ENCODE peak calls at places on chromosomes 11 and 22, in six cellular contexts. P is A549, A is GM12878, D is upper lobe of left lung, B is K562, G is HepG2. U is an unnamed sample.

GRCh38 chr11:106858200-106858599 is 160.1 kb downstream of the GUCY1A2 start:
- ATAC-seq in P (no peak), A (no peak), D (no peak), B (no peak), G (no peak), U (no peak)

GRCh38 chr22:44648821-44649566 is 53.0 kb upstream of the PRR5 start:
- ATAC-seq in P (no peak), A (no peak), D (peak; percentile 83), B (no peak), G (peak; percentile 29), U (peak; percentile 86)

GRCh38 chr22:42432020-42432596 is at the start of gene NFAM1:
- ATAC-seq in P (no peak), A (peak; percentile 10), D (peak; percentile 81), B (no peak), G (no peak), U (no peak)

GRCh38 chr11:93208663-93209270 is 11.0 kb upstream of the SLC36A4 start:
- ATAC-seq in P (no peak), A (no peak), D (no peak), B (no peak), G (no peak), U (no peak)

GRCh38 chr11:63503492-63503891 is 2.4 kb upstream of the LGALS12 start:
- ATAC-seq in P (no peak), A (no peak), D (peak; percentile 67), B (no peak), G (no peak), U (no peak)

GRCh38 chr11:64681171-64681570 is 41.8 kb downstream of the NRXN2 start:
- ATAC-seq in P (no peak), A (no peak), D (no peak), B (no peak), G (no peak), U (no peak)

GRCh38 chr11:91435694-91436375 is 788.8 kb upstream of the FAT3 start:
- ATAC-seq in P (no peak), A (no peak), D (no peak), B (no peak), G (no peak), U (no peak)

GRCh38 chr22:45335021-45335818 is 25.5 kb downstream of the FAM118A start:
- ATAC-seq in P (peak; percentile 52), A (no peak), D (no peak), B (no peak), G (no peak), U (no peak)

GRCh38 chr11:119421941-119422504 is 949 bp downstream of the THY1 start:
- ATAC-seq in P (peak; percentile 59), A (peak; percentile 82), D (peak; percentile 54), B (no peak), G (peak; percentile 39), U (no peak)

GRCh38 chr22:23787600-23787896 is 782 bp downstream of the SMARCB1 start:
- ATAC-seq in P (peak; percentile 27), A (peak; percentile 48), D (no peak), B (no peak), G (no peak), U (no peak)

GRCh38 chr11:75547617-75548054 is 14.4 kb upstream of the SERPINH1 start:
- ATAC-seq in P (peak; percentile 96), A (peak; percentile 89), D (peak; percentile 91), B (peak; percentile 93), G (peak; percentile 93), U (peak; percentile 85)

GRCh38 chr22:20574920-20575353 is 67.5 kb downstream of the MED15 start:
- ATAC-seq in P (no peak), A (no peak), D (no peak), B (no peak), G (no peak), U (no peak)

GRCh38 chr11:46360878-46361277 is 13.6 kb downstream of the DGKZ start:
- ATAC-seq in P (no peak), A (peak; percentile 67), D (peak; percentile 6), B (peak; percentile 4), G (no peak), U (no peak)

GRCh38 chr11:69745201-69745600 is 29.9 kb downstream of the FGF4 start:
- ATAC-seq in P (no peak), A (no peak), D (no peak), B (no peak), G (no peak), U (no peak)
- H3K4me1 ChIP-seq in P (peaks cover 7% of the 10 kb centered on the region), A (no peaks in the 10 kb centered on the region), D (no peaks in the 10 kb centered on the region), B (peaks cover 5% of the 10 kb centered on the region), G (peaks cover 9% of the 10 kb centered on the region), U (no peaks in the 10 kb centered on the region)

GRCh38 chr22:36386900-36387663 is 685 bp downstream of the MYH9 start:
- ATAC-seq in P (no peak), A (peak; percentile 42), D (peak; percentile 60), B (peak; percentile 44), G (peak; percentile 12), U (no peak)

GRCh38 chr22:36385491-36386350 is 2.0 kb downstream of the MYH9 start:
- ATAC-seq in P (no peak), A (peak; percentile 12), D (no peak), B (no peak), G (peak; percentile 2), U (peak; percentile 30)

GRCh38 chr22:36386351-36386899 is 1.3 kb downstream of the MYH9 start:
- ATAC-seq in P (peak; percentile 9), A (peak; percentile 67), D (peak; percentile 18), B (peak; percentile 25), G (peak; percentile 5), U (no peak)

GRCh38 chr22:36387664-36387913 is 178 bp downstream of the MYH9 start:
- ATAC-seq in P (peak; percentile 5), A (peak; percentile 1), D (peak; percentile 0), B (peak; percentile 26), G (peak; percentile 16), U (no peak)

GRCh38 chr22:36387914-36388864 is at the start of gene MYH9:
- ATAC-seq in P (peak; percentile 93), A (peak; percentile 79), D (peak; percentile 96), B (peak; percentile 94), G (peak; percentile 91), U (peak; percentile 91)
- TF ChIP-seq EP300 in P (no peak), A (no peak), D (peak; percentile 78), B (no peak), G (no peak), U (no peak)

GRCh38 chr11:96279018-96279417 is 64.0 kb downstream of the MAML2 start:
- ATAC-seq in P (peak; percentile 30), A (peak; percentile 71), D (no peak), B (peak; percentile 47), G (no peak), U (no peak)

GRCh38 chr11:96278039-96278897 is 64.7 kb downstream of the MAML2 start:
- ATAC-seq in P (no peak), A (peak; percentile 61), D (no peak), B (peak; percentile 10), G (no peak), U (no peak)

GRCh38 chr11:96279421-96280290 is 63.3 kb downstream of the MAML2 start:
- ATAC-seq in P (peak; percentile 85), A (peak; percentile 63), D (no peak), B (peak; percentile 91), G (no peak), U (no peak)

GRCh38 chr11:96282846-96283245 is 60.1 kb downstream of the MAML2 start:
- ATAC-seq in P (no peak), A (no peak), D (no peak), B (no peak), G (no peak), U (no peak)

DNA sequence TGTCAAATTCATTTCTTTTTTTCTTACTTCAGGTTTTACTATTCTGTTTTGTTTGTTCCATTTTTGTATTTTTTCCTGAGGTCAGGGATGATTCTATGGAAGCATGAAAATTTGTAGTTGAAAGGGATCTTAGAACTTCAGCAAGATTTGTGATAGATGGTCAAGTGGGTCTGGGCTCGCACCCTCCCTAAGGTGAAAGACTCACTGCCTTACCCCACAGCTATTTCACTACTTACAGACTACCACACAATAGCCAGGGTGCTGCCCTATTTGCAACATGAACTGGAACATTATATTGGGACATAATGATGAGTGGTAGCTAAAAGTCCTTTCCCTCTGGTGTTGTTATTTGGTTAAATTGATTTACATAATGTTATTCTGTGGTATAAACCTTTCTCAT is 62.6 kb downstream of the MAML2 start:
- ATAC-seq in P (no peak), A (peak; percentile 10), D (no peak), B (no peak), G (no peak), U (no peak)
- H3K4me1 ChIP-seq in P (peaks cover 24% of the 10 kb centered on the region), A (peaks cover 39% of the 10 kb centered on the region), D (peaks cover 12% of the 10 kb centered on the region), B (peaks cover 4% of the 10 kb centered on the region), G (peaks cover 13% of the 10 kb centered on the region), U (peaks cover 11% of the 10 kb centered on the region)

GRCh38 chr11:110376711-110377324 is 52.9 kb upstream of the FDX1 start:
- ATAC-seq in P (peak; percentile 90), A (peak; percentile 50), D (peak; percentile 91), B (peak; percentile 88), G (peak; percentile 99), U (peak; percentile 85)
- TF ChIP-seq EP300 in P (no peak), A (no peak), D (no peak), B (no peak), G (no peak), U (no peak)

DNA sequence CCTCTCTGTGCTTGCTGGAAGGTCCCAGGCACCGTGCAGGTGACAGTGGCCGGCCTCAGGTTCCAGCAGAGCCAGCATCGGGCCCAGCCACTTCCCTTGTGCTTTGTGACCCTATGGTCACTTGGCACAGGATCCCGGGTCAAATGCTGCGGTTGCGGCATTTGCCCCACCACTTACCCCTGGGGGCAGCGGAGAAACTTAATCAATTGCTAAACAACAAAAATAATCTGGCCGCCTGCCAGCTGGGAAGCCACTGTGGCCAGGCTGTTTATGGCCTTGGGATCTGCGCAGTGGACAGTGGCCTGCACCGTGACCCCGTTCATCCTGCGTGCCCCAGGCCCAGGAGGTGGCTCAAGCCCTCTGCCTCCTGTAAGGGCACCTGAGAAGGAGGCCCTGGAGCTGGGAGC is 65.0 kb downstream of the LRP5 start:
- ATAC-seq in P (no peak), A (no peak), D (no peak), B (no peak), G (no peak), U (no peak)
- H3K4me1 ChIP-seq in P (peaks cover 35% of the 10 kb centered on the region), A (peaks cover 36% of the 10 kb centered on the region), D (peaks cover 92% of the 10 kb centered on the region), B (peaks cover 48% of the 10 kb centered on the region), G (peaks cover 67% of the 10 kb centered on the region), U (no peaks in the 10 kb centered on the region)

GRCh38 chr11:72466410-72466809 is 32.1 kb upstream of the CLPB start:
- ATAC-seq in P (no peak), A (no peak), D (no peak), B (no peak), G (no peak), U (no peak)

GRCh38 chr11:72475359-72475758 is 41.0 kb upstream of the CLPB start:
- ATAC-seq in P (no peak), A (no peak), D (no peak), B (no peak), G (no peak), U (no peak)

GRCh38 chr11:72471005-72471898 is 36.9 kb upstream of the CLPB start:
- ATAC-seq in P (peak; percentile 98), A (peak; percentile 93), D (peak; percentile 90), B (peak; percentile 97), G (peak; percentile 95), U (peak; percentile 84)

GRCh38 chr11:72470386-72470785 is 36.1 kb upstream of the CLPB start:
- ATAC-seq in P (peak; percentile 27), A (no peak), D (no peak), B (no peak), G (no peak), U (no peak)
- TF ChIP-seq EP300 in P (no peak), A (no peak), D (no peak), B (no peak), G (no peak), U (no peak)

U was measured in gastroesophageal sphincter.